ENCODE peak calls at places on chromosome 21, in eight cellular contexts. One of them, this sample, is unnamed.

GRCh38 chr21:26099610-26100219 is 70.9 kb downstream of the APP start:
- DNase-seq in EL: no peak
- DNase-seq in stimulated activated CD4-positive, alpha-beta T cell treated with anti-CD3 and anti-CD28 coated beads, Interleukin-1b, Interleukin-23, amount 100 ng/mL, for 1 hour: no peak
- DNase-seq in foreskin fibroblast: peak
- DNase-seq in heart right ventricle: no peak
- DNase-seq in fibroblast of the aortic adventitia: peak
- DNase-seq in prostate gland: no peak
- DNase-seq in activated naive CD4-positive, alpha-beta T cell treated with anti-CD3 and anti-CD28 coated beads, Interleukin-2, amount 10 ng/mL, durations not matched to agents 7 days and 5 days: no peak
- DNase-seq in this sample: no peak

GRCh38 chr21:46057111-46057709 is 40.7 kb upstream of the COL6A2 start:
- DNase-seq in fibroblast of the aortic adventitia: no peak
- DNase-seq in stimulated activated CD4-positive, alpha-beta T cell treated with anti-CD3 and anti-CD28 coated beads, Interleukin-1b, Interleukin-23, amount 100 ng/mL, for 1 hour: no peak
- DNase-seq in heart right ventricle: no peak
- DNase-seq in foreskin fibroblast: no peak
- DNase-seq in prostate gland: no peak
- DNase-seq in EL: no peak
- DNase-seq in activated naive CD4-positive, alpha-beta T cell treated with anti-CD3 and anti-CD28 coated beads, Interleukin-2, amount 10 ng/mL, durations not matched to agents 7 days and 5 days: no peak
- DNase-seq in this sample: no peak

GRCh38 chr21:34770581-34770980 is 101.8 kb downstream of the CLIC6 start:
- DNase-seq in EL: no peak
- DNase-seq in fibroblast of the aortic adventitia: peak
- DNase-seq in heart right ventricle: no peak
- DNase-seq in foreskin fibroblast: no peak
- DNase-seq in prostate gland: no peak
- DNase-seq in stimulated activated CD4-positive, alpha-beta T cell treated with anti-CD3 and anti-CD28 coated beads, Interleukin-1b, Interleukin-23, amount 100 ng/mL, for 1 hour: no peak
- DNase-seq in activated naive CD4-positive, alpha-beta T cell treated with anti-CD3 and anti-CD28 coated beads, Interleukin-2, amount 10 ng/mL, durations not matched to agents 7 days and 5 days: no peak
- DNase-seq in this sample: no peak

GRCh38 chr21:31446206-31446900 is 102.3 kb upstream of the TIAM1 start:
- DNase-seq in heart right ventricle: no peak
- DNase-seq in foreskin fibroblast: no peak
- DNase-seq in activated naive CD4-positive, alpha-beta T cell treated with anti-CD3 and anti-CD28 coated beads, Interleukin-2, amount 10 ng/mL, durations not matched to agents 7 days and 5 days: peak
- DNase-seq in EL: no peak
- DNase-seq in fibroblast of the aortic adventitia: no peak
- DNase-seq in stimulated activated CD4-positive, alpha-beta T cell treated with anti-CD3 and anti-CD28 coated beads, Interleukin-1b, Interleukin-23, amount 100 ng/mL, for 1 hour: peak
- DNase-seq in prostate gland: no peak
- DNase-seq in this sample: no peak

GRCh38 chr21:28540514-28540913 is 452.2 kb downstream of the LTN1 start:
- DNase-seq in activated naive CD4-positive, alpha-beta T cell treated with anti-CD3 and anti-CD28 coated beads, Interleukin-2, amount 10 ng/mL, durations not matched to agents 7 days and 5 days: no peak
- DNase-seq in stimulated activated CD4-positive, alpha-beta T cell treated with anti-CD3 and anti-CD28 coated beads, Interleukin-1b, Interleukin-23, amount 100 ng/mL, for 1 hour: no peak
- DNase-seq in fibroblast of the aortic adventitia: peak
- DNase-seq in EL: peak
- DNase-seq in prostate gland: no peak
- DNase-seq in foreskin fibroblast: peak
- DNase-seq in heart right ventricle: no peak
- DNase-seq in this sample: peak

GRCh38 chr21:35819134-35819533 is 241.2 kb downstream of the SETD4 start:
- DNase-seq in heart right ventricle: no peak
- DNase-seq in activated naive CD4-positive, alpha-beta T cell treated with anti-CD3 and anti-CD28 coated beads, Interleukin-2, amount 10 ng/mL, durations not matched to agents 7 days and 5 days: no peak
- DNase-seq in stimulated activated CD4-positive, alpha-beta T cell treated with anti-CD3 and anti-CD28 coated beads, Interleukin-1b, Interleukin-23, amount 100 ng/mL, for 1 hour: no peak
- DNase-seq in fibroblast of the aortic adventitia: no peak
- DNase-seq in foreskin fibroblast: no peak
- DNase-seq in EL: no peak
- DNase-seq in prostate gland: no peak
- DNase-seq in this sample: no peak

GRCh38 chr21:41321908-41322495 is 5.4 kb downstream of the FAM3B start:
- DNase-seq in foreskin fibroblast: no peak
- DNase-seq in stimulated activated CD4-positive, alpha-beta T cell treated with anti-CD3 and anti-CD28 coated beads, Interleukin-1b, Interleukin-23, amount 100 ng/mL, for 1 hour: no peak
- DNase-seq in activated naive CD4-positive, alpha-beta T cell treated with anti-CD3 and anti-CD28 coated beads, Interleukin-2, amount 10 ng/mL, durations not matched to agents 7 days and 5 days: no peak
- DNase-seq in fibroblast of the aortic adventitia: no peak
- DNase-seq in prostate gland: peak
- DNase-seq in heart right ventricle: no peak
- DNase-seq in EL: no peak
- DNase-seq in this sample: no peak

GRCh38 chr21:33561373-33561772 is 18.5 kb downstream of the SON start:
- DNase-seq in activated naive CD4-positive, alpha-beta T cell treated with anti-CD3 and anti-CD28 coated beads, Interleukin-2, amount 10 ng/mL, durations not matched to agents 7 days and 5 days: no peak
- DNase-seq in prostate gland: no peak
- DNase-seq in stimulated activated CD4-positive, alpha-beta T cell treated with anti-CD3 and anti-CD28 coated beads, Interleukin-1b, Interleukin-23, amount 100 ng/mL, for 1 hour: no peak
- DNase-seq in EL: no peak
- DNase-seq in fibroblast of the aortic adventitia: no peak
- DNase-seq in foreskin fibroblast: no peak
- DNase-seq in heart right ventricle: no peak
- DNase-seq in this sample: no peak

GRCh38 chr21:41582298-41582840 is 74.4 kb upstream of the TMPRSS2 start:
- DNase-seq in activated naive CD4-positive, alpha-beta T cell treated with anti-CD3 and anti-CD28 coated beads, Interleukin-2, amount 10 ng/mL, durations not matched to agents 7 days and 5 days: no peak
- DNase-seq in prostate gland: no peak
- DNase-seq in fibroblast of the aortic adventitia: no peak
- DNase-seq in heart right ventricle: no peak
- DNase-seq in foreskin fibroblast: no peak
- DNase-seq in stimulated activated CD4-positive, alpha-beta T cell treated with anti-CD3 and anti-CD28 coated beads, Interleukin-1b, Interleukin-23, amount 100 ng/mL, for 1 hour: no peak
- DNase-seq in EL: no peak
- DNase-seq in this sample: no peak

GRCh38 chr21:44518684-44519083 is 21.3 kb downstream of the KRTAP10-1 start:
- DNase-seq in prostate gland: no peak
- DNase-seq in activated naive CD4-positive, alpha-beta T cell treated with anti-CD3 and anti-CD28 coated beads, Interleukin-2, amount 10 ng/mL, durations not matched to agents 7 days and 5 days: no peak
- DNase-seq in stimulated activated CD4-positive, alpha-beta T cell treated with anti-CD3 and anti-CD28 coated beads, Interleukin-1b, Interleukin-23, amount 100 ng/mL, for 1 hour: no peak
- DNase-seq in foreskin fibroblast: no peak
- DNase-seq in fibroblast of the aortic adventitia: no peak
- DNase-seq in heart right ventricle: no peak
- DNase-seq in EL: no peak
- DNase-seq in this sample: no peak

GRCh38 chr21:41169258-41169576 is 1.3 kb downstream of the BACE2 start:
- DNase-seq in fibroblast of the aortic adventitia: no peak
- DNase-seq in foreskin fibroblast: no peak
- DNase-seq in prostate gland: no peak
- DNase-seq in stimulated activated CD4-positive, alpha-beta T cell treated with anti-CD3 and anti-CD28 coated beads, Interleukin-1b, Interleukin-23, amount 100 ng/mL, for 1 hour: no peak
- DNase-seq in heart right ventricle: no peak
- DNase-seq in EL: no peak
- DNase-seq in activated naive CD4-positive, alpha-beta T cell treated with anti-CD3 and anti-CD28 coated beads, Interleukin-2, amount 10 ng/mL, durations not matched to agents 7 days and 5 days: no peak
- DNase-seq in this sample: no peak

GRCh38 chr21:36966846-36967657 is 583 bp upstream of the HLCS start:
- DNase-seq in prostate gland: no peak
- DNase-seq in foreskin fibroblast: peak
- DNase-seq in activated naive CD4-positive, alpha-beta T cell treated with anti-CD3 and anti-CD28 coated beads, Interleukin-2, amount 10 ng/mL, durations not matched to agents 7 days and 5 days: no peak
- DNase-seq in heart right ventricle: no peak
- DNase-seq in stimulated activated CD4-positive, alpha-beta T cell treated with anti-CD3 and anti-CD28 coated beads, Interleukin-1b, Interleukin-23, amount 100 ng/mL, for 1 hour: no peak
- DNase-seq in fibroblast of the aortic adventitia: peak
- DNase-seq in EL: no peak
- DNase-seq in this sample: peak

GRCh38 chr21:45523411-45524101 is 18.7 kb downstream of the SLC19A1 start:
- DNase-seq in heart right ventricle: peak
- DNase-seq in EL: no peak
- DNase-seq in stimulated activated CD4-positive, alpha-beta T cell treated with anti-CD3 and anti-CD28 coated beads, Interleukin-1b, Interleukin-23, amount 100 ng/mL, for 1 hour: no peak
- DNase-seq in activated naive CD4-positive, alpha-beta T cell treated with anti-CD3 and anti-CD28 coated beads, Interleukin-2, amount 10 ng/mL, durations not matched to agents 7 days and 5 days: no peak
- DNase-seq in fibroblast of the aortic adventitia: no peak
- DNase-seq in foreskin fibroblast: no peak
- DNase-seq in prostate gland: no peak
- DNase-seq in this sample: no peak

GRCh38 chr21:38768385-38769071 is 37.2 kb upstream of the ETS2 start:
- DNase-seq in foreskin fibroblast: peak
- DNase-seq in stimulated activated CD4-positive, alpha-beta T cell treated with anti-CD3 and anti-CD28 coated beads, Interleukin-1b, Interleukin-23, amount 100 ng/mL, for 1 hour: no peak
- DNase-seq in prostate gland: no peak
- DNase-seq in heart right ventricle: no peak
- DNase-seq in activated naive CD4-positive, alpha-beta T cell treated with anti-CD3 and anti-CD28 coated beads, Interleukin-2, amount 10 ng/mL, durations not matched to agents 7 days and 5 days: peak
- DNase-seq in EL: peak
- DNase-seq in fibroblast of the aortic adventitia: peak
- DNase-seq in this sample: no peak

GRCh38 chr21:45975017-45975595 is 6.5 kb upstream of the COL6A1 start:
- DNase-seq in heart right ventricle: peak
- DNase-seq in activated naive CD4-positive, alpha-beta T cell treated with anti-CD3 and anti-CD28 coated beads, Interleukin-2, amount 10 ng/mL, durations not matched to agents 7 days and 5 days: no peak
- DNase-seq in EL: peak
- DNase-seq in foreskin fibroblast: peak
- DNase-seq in fibroblast of the aortic adventitia: peak
- DNase-seq in prostate gland: no peak
- DNase-seq in stimulated activated CD4-positive, alpha-beta T cell treated with anti-CD3 and anti-CD28 coated beads, Interleukin-1b, Interleukin-23, amount 100 ng/mL, for 1 hour: no peak
- DNase-seq in this sample: no peak

GRCh38 chr21:21063828-21064227 is 65.6 kb downstream of the NCAM2 start:
- DNase-seq in heart right ventricle: no peak
- DNase-seq in prostate gland: no peak
- DNase-seq in EL: no peak
- DNase-seq in stimulated activated CD4-positive, alpha-beta T cell treated with anti-CD3 and anti-CD28 coated beads, Interleukin-1b, Interleukin-23, amount 100 ng/mL, for 1 hour: no peak
- DNase-seq in foreskin fibroblast: no peak
- DNase-seq in fibroblast of the aortic adventitia: no peak
- DNase-seq in activated naive CD4-positive, alpha-beta T cell treated with anti-CD3 and anti-CD28 coated beads, Interleukin-2, amount 10 ng/mL, durations not matched to agents 7 days and 5 days: no peak
- DNase-seq in this sample: no peak

GRCh38 chr21:35016071-35016470 is 33.0 kb downstream of the RUNX1 start:
- DNase-seq in foreskin fibroblast: no peak
- DNase-seq in fibroblast of the aortic adventitia: no peak
- DNase-seq in activated naive CD4-positive, alpha-beta T cell treated with anti-CD3 and anti-CD28 coated beads, Interleukin-2, amount 10 ng/mL, durations not matched to agents 7 days and 5 days: no peak
- DNase-seq in stimulated activated CD4-positive, alpha-beta T cell treated with anti-CD3 and anti-CD28 coated beads, Interleukin-1b, Interleukin-23, amount 100 ng/mL, for 1 hour: no peak
- DNase-seq in EL: no peak
- DNase-seq in heart right ventricle: no peak
- DNase-seq in prostate gland: no peak
- DNase-seq in this sample: no peak

GRCh38 chr21:42239973-42240372 is 21.0 kb downstream of the ABCG1 start:
- DNase-seq in activated naive CD4-positive, alpha-beta T cell treated with anti-CD3 and anti-CD28 coated beads, Interleukin-2, amount 10 ng/mL, durations not matched to agents 7 days and 5 days: no peak
- DNase-seq in EL: no peak
- DNase-seq in heart right ventricle: no peak
- DNase-seq in foreskin fibroblast: no peak
- DNase-seq in stimulated activated CD4-positive, alpha-beta T cell treated with anti-CD3 and anti-CD28 coated beads, Interleukin-1b, Interleukin-23, amount 100 ng/mL, for 1 hour: no peak
- DNase-seq in prostate gland: no peak
- DNase-seq in fibroblast of the aortic adventitia: no peak
- DNase-seq in this sample: no peak